ENCODE peak calls at places on chromosome 7, in nine cellular contexts. B, H, E, Y, F, T, U, V and P are unnamed samples. For H3K9me3, the result is how much of the 10 kb centered on the place peaks cover.

GRCh38 chr7:95045236-95045923 is 138.0 kb downstream of the PPP1R9A start:
- DNase-seq in U (peak), T (peak), V (no peak), E (no peak), H (peak), B (peak), F (peak), Y (peak), P (peak)

GRCh38 chr7:141593134-141593533 is 41.9 kb downstream of the AGK start:
- DNase-seq in B (no peak), H (no peak), F (no peak), T (no peak), Y (peak), V (peak), U (no peak), E (peak), P (no peak)

GRCh38 chr7:159127691-159128642 is 16.7 kb downstream of the VIPR2 start:
- DNase-seq in T (no peak), H (no peak), V (no peak), Y (no peak), U (no peak), F (no peak), B (no peak), E (no peak), P (no peak)

GRCh38 chr7:43456200-43456599 is 126.7 kb upstream of the STK17A start:
- DNase-seq in F (peak), Y (no peak), H (peak), U (no peak), B (no peak), V (no peak), E (no peak), T (no peak), P (no peak)

GRCh38 chr7:142338633-142339501 is 81.0 kb upstream of the PRSS58 start:
- DNase-seq in Y (peak), B (no peak), F (no peak), E (no peak), V (peak), H (peak), T (peak), U (peak), P (no peak)

GRCh38 chr7:43112088-43112940 is at the start of gene HECW1:
- DNase-seq in F (no peak), H (peak), T (no peak), E (no peak), U (no peak), B (no peak), Y (peak), V (no peak), P (no peak)

GRCh38 chr7:25847331-25848070 is 304.5 kb upstream of the NFE2L3 start:
- DNase-seq in T (peak), V (peak), F (no peak), E (no peak), U (no peak), Y (peak), H (no peak), B (no peak), P (no peak)

GRCh38 chr7:31192996-31193395 is 140.9 kb downstream of the ADCYAP1R1 start:
- DNase-seq in U (peak), E (peak), H (peak), B (peak), F (peak), Y (peak), T (peak), V (peak), P (no peak)

GRCh38 chr7:132557489-132558044 is 18.7 kb downstream of the PLXNA4 start:
- DNase-seq in H (no peak), Y (peak), T (peak), V (no peak), B (peak), E (no peak), U (no peak), F (no peak), P (no peak)

GRCh38 chr7:99447943-99448342 is 9.2 kb downstream of the CPSF4 start:
- DNase-seq in Y (no peak), T (peak), E (no peak), H (no peak), U (no peak), V (no peak), B (no peak), F (peak), P (no peak)

GRCh38 chr7:117673839-117674238 is 194.0 kb downstream of the CFTR start:
- DNase-seq in T (peak), F (peak), Y (peak), B (peak), H (no peak), U (no peak), E (peak), V (peak), P (peak)

GRCh38 chr7:42107484-42107883 is 129.5 kb downstream of the GLI3 start:
- DNase-seq in Y (peak), U (no peak), T (peak), B (no peak), E (no peak), F (no peak), H (peak), V (no peak), P (no peak)

GRCh38 chr7:3367271-3367670 is 66.2 kb downstream of the SDK1 start:
- DNase-seq in B (no peak), H (no peak), F (no peak), Y (no peak), T (no peak), V (no peak), U (no peak), E (no peak), P (no peak)

GRCh38 chr7:16804674-16805439 is at the start of gene AGR2:
- DNase-seq in F (no peak), Y (no peak), U (peak), T (peak), E (no peak), H (no peak), V (peak), B (peak), P (no peak)

GRCh38 chr7:19663816-19664531 is 44.9 kb downstream of the POLR1F start:
- DNase-seq in H (no peak), E (no peak), T (peak), U (no peak), B (peak), F (no peak), V (no peak), Y (no peak), P (peak)

GRCh38 chr7:26038201-26038990 is 113.6 kb upstream of the NFE2L3 start:
- DNase-seq in U (no peak), V (no peak), B (no peak), H (no peak), E (no peak), Y (no peak), T (no peak), F (no peak), P (no peak)

GRCh38 chr7:129271500-129272355 is 46.9 kb downstream of the AHCYL2 start:
- DNase-seq in H (peak), U (peak), B (peak), V (peak), F (peak), T (peak), E (peak), Y (peak), P (peak)

GRCh38 chr7:66859794-66860645 is 61.0 kb upstream of the TMEM248 start:
- DNase-seq in B (no peak), E (no peak), F (no peak), U (no peak), V (peak), H (peak), Y (peak), T (no peak), P (no peak)

GRCh38 chr7:14988941-14989340 is 86.4 kb upstream of the DGKB start:
- DNase-seq in E (peak), U (no peak), H (no peak), T (no peak), B (no peak), Y (peak), V (no peak), F (no peak), P (no peak)

GRCh38 chr7:5514440-5515035 is 90.9 kb upstream of the TNRC18 start:
- DNase-seq in H (no peak), V (peak), E (no peak), F (peak), Y (peak), T (peak), B (no peak), U (peak), P (no peak)

GRCh38 chr7:36219429-36219828 is 66.4 kb downstream of the EEPD1 start:
- DNase-seq in H (no peak), U (no peak), E (no peak), V (no peak), T (no peak), B (no peak), Y (no peak), F (no peak), P (no peak)

GRCh38 chr7:84811427-84811826 is 375.4 kb downstream of the SEMA3D start:
- DNase-seq in B (peak), U (no peak), H (peak), T (no peak), E (no peak), F (no peak), V (no peak), Y (no peak), P (no peak)

GRCh38 chr7:150308575-150308974 is 14.6 kb upstream of the LRRC61 start:
- DNase-seq in T (no peak), V (no peak), E (no peak), Y (no peak), H (no peak), U (no peak), F (no peak), B (no peak), P (no peak)

GRCh38 chr7:12687213-12688171 is at the start of gene ARL4A:
- DNase-seq in F (peak), Y (peak), U (peak), T (peak), E (peak), H (peak), B (peak), V (peak), P (peak)

GRCh38 chr7:12692479-12693259 is 5.2 kb downstream of the ARL4A start:
- DNase-seq in E (no peak), H (no peak), Y (no peak), T (no peak), V (no peak), F (no peak), U (no peak), B (no peak), P (no peak)

GRCh38 chr7:12692035-12692434 is 4.6 kb downstream of the ARL4A start:
- DNase-seq in B (no peak), Y (no peak), U (no peak), F (no peak), V (no peak), T (no peak), H (no peak), E (no peak), P (no peak)

GRCh38 chr7:12686894-12687212 is 580 bp upstream of the ARL4A start:
- DNase-seq in H (no peak), Y (no peak), U (no peak), V (no peak), B (no peak), T (no peak), F (no peak), E (no peak), P (no peak)

GRCh38 chr7:12690041-12690878 is 2.8 kb downstream of the ARL4A start:
- DNase-seq in Y (no peak), H (no peak), F (no peak), E (no peak), V (no peak), U (no peak), T (no peak), B (no peak), P (no peak)
- H3K4me2 ChIP-seq in Y (peak), H (peak), F (peak), E (peak), V (peak), U (no peak), T (peak), B (peak), P (no peak)

GRCh38 chr7:156544919-156545715 is 95.5 kb upstream of the RNF32 start:
- DNase-seq in E (no peak), V (no peak), T (no peak), H (no peak), U (no peak), B (no peak), F (peak), Y (no peak), P (no peak)

GRCh38 chr7:156544199-156544598 is 96.4 kb upstream of the RNF32 start:
- DNase-seq in E (no peak), F (no peak), U (no peak), Y (no peak), H (no peak), V (no peak), T (no peak), B (no peak), P (no peak)

GRCh38 chr7:156547884-156548561 is 92.6 kb upstream of the RNF32 start:
- DNase-seq in H (no peak), U (no peak), V (no peak), F (no peak), T (no peak), B (no peak), E (no peak), Y (no peak), P (no peak)

GRCh38 chr7:156543699-156544098 is 96.9 kb upstream of the RNF32 start:
- DNase-seq in E (no peak), F (no peak), T (no peak), H (no peak), B (no peak), Y (no peak), U (no peak), V (no peak), P (no peak)

GRCh38 chr7:156545989-156546388 is 94.6 kb upstream of the RNF32 start:
- DNase-seq in U (no peak), F (no peak), Y (no peak), E (no peak), B (no peak), H (peak), V (no peak), T (no peak), P (no peak)
- H3K9me3 ChIP-seq in U (under half), F (under half), Y (under half), E (under half), B (under half), H (under half), V (under half), T (under half), P (under half)

GRCh38 chr7:96322373-96322695 is 436 bp upstream of the SLC25A13 start:
- DNase-seq in E (no peak), U (no peak), B (no peak), H (no peak), T (no peak), Y (no peak), F (no peak), V (no peak), P (no peak)

GRCh38 chr7:96321670-96322372 is at the start of gene SLC25A13:
- DNase-seq in H (peak), T (peak), V (peak), F (peak), E (peak), B (peak), Y (peak), U (peak), P (no peak)

GRCh38 chr7:96319444-96319843 is 2.5 kb downstream of the SLC25A13 start:
- DNase-seq in F (no peak), U (no peak), Y (no peak), E (no peak), H (no peak), B (no peak), V (no peak), T (no peak), P (no peak)

GRCh38 chr7:96321041-96321669 is 743 bp downstream of the SLC25A13 start:
- DNase-seq in U (peak), B (peak), E (peak), V (peak), Y (peak), T (peak), F (peak), H (peak), P (peak)

GRCh38 chr7:96320437-96320836 is 1.5 kb downstream of the SLC25A13 start:
- DNase-seq in B (no peak), E (no peak), Y (peak), F (no peak), T (no peak), H (no peak), V (no peak), U (no peak), P (no peak)
- H2AFZ ChIP-seq in B (no peak), E (no peak), Y (peak), F (no peak), T (no peak), H (no peak), V (no peak), U (no peak), P (peak)

GRCh38 chr7:30147785-30148184 is 13.0 kb downstream of the MTURN start:
- DNase-seq in V (no peak), H (no peak), U (no peak), B (no peak), Y (no peak), T (no peak), F (no peak), E (no peak), P (no peak)

GRCh38 chr7:30148426-30148825 is 13.6 kb downstream of the MTURN start:
- DNase-seq in V (no peak), U (no peak), B (no peak), Y (no peak), H (no peak), F (no peak), T (no peak), E (no peak), P (no peak)

GRCh38 chr7:30150711-30151110 is 15.9 kb downstream of the MTURN start:
- DNase-seq in Y (no peak), U (no peak), F (no peak), V (no peak), H (no peak), T (no peak), B (no peak), E (no peak), P (no peak)

GRCh38 chr7:30148951-30149459 is 14.2 kb downstream of the MTURN start:
- DNase-seq in F (no peak), Y (no peak), U (peak), V (no peak), E (no peak), T (no peak), H (no peak), B (no peak), P (peak)

GRCh38 chr7:30149640-30150272 is 15.0 kb downstream of the MTURN start:
- DNase-seq in H (no peak), B (no peak), F (no peak), E (no peak), T (no peak), U (no peak), V (no peak), Y (no peak), P (no peak)
- H3K4me2 ChIP-seq in H (no peak), B (no peak), F (no peak), E (no peak), T (no peak), U (peak), V (no peak), Y (no peak), P (no peak)

GRCh38 chr7:32516551-32517082 is 21.3 kb downstream of the AVL9 start:
- DNase-seq in H (no peak), Y (peak), T (no peak), F (no peak), V (no peak), E (no peak), B (no peak), U (no peak), P (no peak)
- H3K9me3 ChIP-seq in H (under half), Y (under half), T (under half), F (under half), V (under half), E (under half), B (under half), U (half or more), P (half or more)

GRCh38 chr7:7157887-7158271 is 24.5 kb upstream of the C1GALT1 start:
- DNase-seq in T (peak), F (no peak), H (no peak), B (peak), Y (peak), V (peak), E (no peak), U (no peak), P (no peak)
- H2AFZ ChIP-seq in T (no peak), F (peak), H (no peak), B (peak), Y (peak), V (no peak), E (peak), U (no peak), P (no peak)